ENCODE peak calls at places on chromosomes 7 and 10, in seven cellular contexts. G is stimulated activated naive CD8-positive, alpha-beta T cell treated with anti-CD3 and anti-CD28 coated beads, Interleukin-15, Interleukin-2, amounts not matched to agents 100 U/mL and 50 U/mL, for 24 hours; R is mesenteric fat pad; A is NCI-H774; L is left ventricle myocardium inferior; P is GM23338; B is activated naive CD8-positive, alpha-beta T cell treated with anti-CD3 and anti-CD28 coated beads, Interleukin-2, amount 50 U/mL, for 24 hours. M is an unnamed sample.

GRCh38 chr10:80108576-80109239 is 23.8 kb upstream of the PLAC9 start:
- DNase-seq in G (no peak), R (no peak), A (no peak), L (no peak), P (no peak), B (no peak), M (no peak)

GRCh38 chr10:112990271-112990670 is 40.2 kb downstream of the TCF7L2 start:
- DNase-seq in G (no peak), R (no peak), A (no peak), L (no peak), P (no peak), B (no peak), M (no peak)

GRCh38 chr10:48634198-48634983 is 29.5 kb upstream of the ARHGAP22 start:
- DNase-seq in G (peak), R (no peak), A (no peak), L (peak), P (no peak), B (peak), M (no peak)

GRCh38 chr10:43380610-43381222 is 9.3 kb downstream of the FXYD4 start:
- DNase-seq in G (no peak), R (no peak), A (no peak), L (no peak), P (no peak), B (no peak), M (no peak)

GRCh38 chr7:55177068-55177530 is 158.3 kb downstream of the EGFR start:
- DNase-seq in G (no peak), R (peak), A (no peak), L (no peak), P (no peak), B (no peak), M (no peak)

GRCh38 chr10:63236113-63236935 is 103.2 kb downstream of the NRBF2 start:
- DNase-seq in G (no peak), R (no peak), A (no peak), L (no peak), P (no peak), B (no peak), M (no peak)

GRCh38 chr10:61285749-61286148 is 167.4 kb downstream of the TMEM26 start:
- DNase-seq in G (no peak), R (no peak), A (no peak), L (no peak), P (no peak), B (no peak), M (no peak)

GRCh38 chr10:124572751-124573150 is 111.1 kb downstream of the LHPP start:
- DNase-seq in G (no peak), R (no peak), A (no peak), L (no peak), P (no peak), B (no peak), M (no peak)

GRCh38 chr7:74396993-74397392 is 56.7 kb upstream of the GTF2IRD1 start:
- DNase-seq in G (no peak), R (no peak), A (no peak), L (no peak), P (no peak), B (no peak), M (no peak)

GRCh38 chr7:26038201-26038990 is 113.6 kb upstream of the NFE2L3 start:
- DNase-seq in G (no peak), R (no peak), A (no peak), L (no peak), P (no peak), B (no peak), M (no peak)